ENCODE peak calls at places on chromosomes 3 and 15, in four cellular contexts. Q, S, J and Y are unnamed samples.
A peak's percentile ranks its signal among the peaks of the same experiment; 100 is the strongest.

GRCh38 chr3:42031808-42032475 is 59.2 kb upstream of the TRAK1 start:
- DNase-seq in Q (peak; percentile 49), S (no peak), J (no peak), Y (no peak)

GRCh38 chr3:139830817-139831216 is 104.2 kb upstream of the CLSTN2 start:
- DNase-seq in Q (peak; percentile 74), S (peak; percentile 31), J (no peak), Y (no peak)

GRCh38 chr15:81612631-81613030 is 238.6 kb upstream of the TMC3 start:
- DNase-seq in Q (no peak), S (no peak), J (no peak), Y (no peak)

GRCh38 chr3:12994607-12995388 is 78.4 kb downstream of the IQSEC1 start:
- DNase-seq in Q (peak; percentile 88), S (peak; percentile 91), J (peak; percentile 79), Y (peak; percentile 89)

GRCh38 chr3:72907131-72907697 is 19.4 kb downstream of the GXYLT2 start:
- DNase-seq in Q (no peak), S (no peak), J (no peak), Y (no peak)

GRCh38 chr3:44048196-44048924 is 193.3 kb upstream of the TOPAZ1 start:
- DNase-seq in Q (no peak), S (no peak), J (no peak), Y (no peak)

GRCh38 chr15:89810837-89811236 is 3.8 kb downstream of the ANPEP start:
- DNase-seq in Q (no peak), S (no peak), J (no peak), Y (no peak)

GRCh38 chr3:152196782-152197181 is 71.9 kb upstream of the MBNL1 start:
- DNase-seq in Q (no peak), S (no peak), J (no peak), Y (no peak)

GRCh38 chr3:77530870-77531269 is 491.0 kb downstream of the ROBO2 start:
- DNase-seq in Q (no peak), S (no peak), J (no peak), Y (no peak)

GRCh38 chr15:66698318-66698961 is 3.6 kb upstream of the SMAD6 start:
- DNase-seq in Q (peak; percentile 74), S (peak; percentile 67), J (peak; percentile 84), Y (no peak)

GRCh38 chr3:161038725-161039124 is 66.4 kb downstream of the B3GALNT1 start:
- DNase-seq in Q (no peak), S (no peak), J (no peak), Y (no peak)

GRCh38 chr3:158074591-158074990 is 31.6 kb downstream of the SHOX2 start:
- DNase-seq in Q (no peak), S (no peak), J (no peak), Y (no peak)

GRCh38 chr3:94234177-94234788 is 171.4 kb downstream of the NSUN3 start:
- DNase-seq in Q (no peak), S (no peak), J (peak; percentile 58), Y (no peak)

GRCh38 chr3:40128169-40128568 is 181.3 kb upstream of the EIF1B start:
- DNase-seq in Q (no peak), S (no peak), J (no peak), Y (no peak)

GRCh38 chr3:156535162-156535627 is 19.7 kb downstream of the SSR3 start:
- DNase-seq in Q (peak; percentile 51), S (peak; percentile 53), J (peak; percentile 92), Y (no peak)

GRCh38 chr3:159829056-159829995 is 159.3 kb upstream of the IL12A start:
- DNase-seq in Q (no peak), S (peak; percentile 64), J (peak; percentile 86), Y (no peak)

GRCh38 chr15:64134322-64134829 is 17.2 kb upstream of the SNX22 start:
- DNase-seq in Q (peak; percentile 66), S (peak; percentile 67), J (no peak), Y (no peak)

GRCh38 chr15:39586387-39587171 is 5.7 kb downstream of the THBS1 start:
- DNase-seq in Q (no peak), S (no peak), J (no peak), Y (no peak)

GRCh38 chr3:38453075-38453913 is at the start of gene ACVR2B:
- DNase-seq in Q (peak; percentile 95), S (peak; percentile 92), J (peak; percentile 79), Y (peak; percentile 67)

DNA sequence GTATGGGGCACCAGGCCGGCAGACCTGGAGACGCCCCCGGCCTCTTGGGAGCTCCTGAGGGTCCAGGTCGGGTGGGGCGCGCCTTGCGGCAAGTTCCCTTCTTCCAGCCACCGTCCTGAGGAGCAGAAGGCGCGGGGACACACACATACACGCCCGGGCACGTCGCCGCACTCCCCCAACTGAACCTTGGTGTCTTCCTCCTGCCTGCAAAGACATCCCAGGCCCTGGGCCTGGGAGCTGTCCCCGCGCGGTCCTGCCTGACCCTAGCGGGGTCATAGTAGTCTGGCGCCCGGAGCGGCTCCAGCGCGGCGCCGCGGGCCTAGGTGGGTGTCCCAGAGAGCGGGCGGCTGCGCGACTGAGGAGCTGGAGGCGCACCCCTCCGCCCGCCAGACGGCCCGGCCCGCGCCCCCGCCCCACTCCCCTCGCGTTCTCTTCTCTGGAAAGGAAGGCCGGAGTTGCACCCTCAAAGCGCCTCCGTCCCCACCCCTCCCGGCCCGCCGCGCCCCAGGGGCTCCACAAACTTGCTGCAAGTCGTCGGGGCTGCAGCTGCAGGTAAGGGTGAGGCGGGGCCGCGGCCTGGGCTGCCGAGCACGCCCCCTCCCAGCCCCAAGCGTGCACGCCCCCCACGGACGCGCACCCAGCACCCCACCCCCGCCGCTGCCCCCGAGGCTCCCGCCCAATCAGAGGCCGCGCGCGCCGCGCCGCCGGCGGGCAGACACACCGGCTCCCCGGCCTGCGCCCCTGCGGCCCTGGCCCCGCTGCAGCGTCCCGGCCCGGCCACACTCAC is 186.0 kb upstream of the LINGO1 start:
- DNase-seq in Q (no peak), S (no peak), J (peak; percentile 73), Y (no peak)
- H3K4me3 ChIP-seq in Q (no peak overlapping the region), S (peak overlapping the region; percentile 34), J (peak overlapping the region; percentile 93), Y (no peak overlapping the region)

GRCh38 chr15:97995881-97996603 is 35.5 kb downstream of the ARRDC4 start:
- DNase-seq in Q (no peak), S (no peak), J (peak; percentile 17), Y (no peak)
- TF ChIP-seq CTCF in Q (no peak), S (no peak), J (peak; percentile 40), Y (no peak)

DNA sequence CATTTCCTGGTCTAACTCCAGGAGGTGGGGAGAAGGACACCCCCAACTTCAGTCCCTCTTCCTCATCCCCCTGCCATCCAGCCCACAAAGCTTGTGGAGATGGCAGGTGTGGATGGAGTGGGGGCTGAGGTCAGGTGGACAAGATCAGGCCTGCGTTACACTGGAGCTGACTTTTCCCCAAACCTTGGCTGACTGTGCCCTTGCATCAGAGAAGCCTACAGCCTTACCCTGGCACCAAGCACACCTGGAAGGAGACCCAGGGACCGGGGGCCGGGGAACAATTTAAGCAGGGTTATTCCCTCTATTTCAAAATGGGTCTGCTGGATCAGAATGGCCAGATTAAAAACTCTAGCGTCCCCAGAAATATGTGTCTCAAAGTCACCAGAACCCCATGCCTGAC is 14.4 kb downstream of the TNK2 start:
- DNase-seq in Q (no peak), S (no peak), J (no peak), Y (no peak)
- H3K4me1 ChIP-seq in Q (peaks cover 14% of the 10 kb centered on the region), S (peaks cover 24% of the 10 kb centered on the region), J (peaks cover 29% of the 10 kb centered on the region), Y (peaks cover 33% of the 10 kb centered on the region)

GRCh38 chr3:87052499-87053260 is 61.7 kb upstream of the VGLL3 start:
- DNase-seq in Q (peak; percentile 11), S (no peak), J (no peak), Y (no peak)
- H3K4me3 ChIP-seq in Q (no peak overlapping the region), S (no peak overlapping the region), J (no peak overlapping the region), Y (no peak overlapping the region)

GRCh38 chr3:165256554-165256953 is 60.4 kb upstream of the SLITRK3 start:
- DNase-seq in Q (no peak), S (no peak), J (peak; percentile 22), Y (no peak)
- TF ChIP-seq CTCF in Q (no peak), S (no peak), J (peak; percentile 43), Y (no peak)

DNA sequence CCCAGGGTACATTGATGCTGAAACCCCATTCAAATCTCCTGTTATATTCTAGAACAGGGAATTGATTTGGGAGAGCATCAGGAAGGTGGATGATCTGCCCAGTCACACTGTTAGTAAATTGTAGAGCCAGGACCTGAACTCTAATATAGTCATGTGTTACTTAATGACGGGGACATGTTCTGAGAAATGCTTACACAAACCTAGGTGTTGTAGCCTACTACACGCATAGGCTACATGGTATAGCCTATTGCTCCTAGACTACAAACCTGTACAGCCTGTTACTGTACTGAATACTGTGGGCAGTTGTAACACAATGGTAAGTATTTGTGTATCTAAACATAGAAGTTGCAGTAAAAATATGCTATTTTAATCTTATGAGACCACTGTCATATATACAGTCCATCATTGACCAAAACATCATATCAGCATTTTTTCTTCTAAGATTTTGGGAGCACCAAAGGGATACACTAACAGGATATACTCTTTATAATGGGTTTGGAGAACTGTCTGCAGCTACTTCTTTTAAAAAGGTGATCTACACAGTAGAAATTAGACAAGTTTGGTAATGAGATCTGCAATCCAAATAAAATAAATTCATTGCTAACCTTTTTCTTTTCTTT is 5.8 kb downstream of the B2M start:
- DNase-seq in Q (no peak), S (no peak), J (no peak), Y (no peak)
- H3K4me1 ChIP-seq in Q (peaks cover 4% of the 10 kb centered on the region), S (peaks cover 8% of the 10 kb centered on the region), J (peaks cover 34% of the 10 kb centered on the region), Y (peaks cover 73% of the 10 kb centered on the region)

DNA sequence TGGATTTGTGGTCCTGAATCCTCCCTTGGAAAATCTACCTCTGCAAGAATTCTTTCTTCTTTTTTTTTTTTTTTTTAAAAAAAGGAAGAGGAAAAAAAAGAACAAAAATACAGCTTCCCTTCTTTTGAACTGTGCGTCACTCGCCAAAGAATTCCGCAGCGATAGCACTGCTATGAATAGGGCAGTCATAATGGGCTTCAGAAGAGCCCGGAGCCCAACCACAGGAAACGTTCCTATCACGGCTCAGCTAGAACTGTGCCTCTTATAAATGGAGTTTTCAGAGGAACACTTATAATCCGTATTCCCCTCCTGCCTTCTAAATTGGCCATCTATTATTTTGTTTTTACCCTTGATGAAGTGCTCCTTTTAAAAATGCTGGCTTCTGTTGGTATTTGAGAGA is 227.7 kb downstream of the ADAMTS17 start:
- DNase-seq in Q (peak; percentile 79), S (no peak), J (no peak), Y (no peak)
- H3K4me3 ChIP-seq in Q (no peak overlapping the region), S (no peak overlapping the region), J (no peak overlapping the region), Y (no peak overlapping the region)

GRCh38 chr3:177881330-177881729 is 654.9 kb upstream of the KCNMB2 start:
- DNase-seq in Q (no peak), S (no peak), J (no peak), Y (no peak)

GRCh38 chr3:177882124-177882648 is 654.0 kb upstream of the KCNMB2 start:
- DNase-seq in Q (no peak), S (no peak), J (no peak), Y (no peak)

GRCh38 chr3:177875786-177876476 is 660.3 kb upstream of the KCNMB2 start:
- DNase-seq in Q (no peak), S (no peak), J (peak; percentile 28), Y (no peak)

GRCh38 chr3:177883957-177884356 is 652.3 kb upstream of the KCNMB2 start:
- DNase-seq in Q (no peak), S (no peak), J (no peak), Y (no peak)

DNA sequence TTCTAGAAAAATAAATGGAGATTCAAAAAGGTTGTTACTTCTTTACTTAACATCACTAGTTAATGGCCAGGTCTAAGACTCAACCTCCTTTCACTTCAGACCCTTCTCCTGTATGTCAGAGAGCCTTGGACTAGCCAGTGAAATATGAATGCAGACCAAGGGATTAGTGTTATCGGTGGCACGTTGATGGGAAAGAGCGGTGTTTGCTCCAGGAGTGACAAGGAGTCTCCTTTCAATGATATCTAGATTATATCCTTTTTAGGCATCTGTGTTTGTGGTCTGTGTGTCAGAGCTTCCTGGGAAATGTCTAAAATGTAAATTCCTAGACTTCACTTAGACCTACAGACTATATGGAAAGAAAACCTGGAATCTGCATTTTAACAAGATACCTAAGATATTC is 658.0 kb upstream of the KCNMB2 start:
- DNase-seq in Q (no peak), S (no peak), J (no peak), Y (no peak)
- TF ChIP-seq CTCF in Q (no peak), S (no peak), J (no peak), Y (no peak)